ENCODE peak calls at places on chromosomes 5 and 9, in eight cellular contexts. L is glutamatergic neuron, U is tibial artery, A is breast epithelium, N is BJ, K is activated B cell treated with CpG ODN at 0.5 μM for 24 hours, Y is cardiac fibroblast, E is esophagus muscularis mucosa. J is an unnamed sample.

GRCh38 chr9:93017621-93018020 is 40.9 kb upstream of the SUSD3 start:
- DNase-seq in L (no peak), U (no peak), A (no peak), N (no peak), K (no peak), Y (no peak), E (no peak), J (no peak)

GRCh38 chr5:134503088-134503936 is 22.2 kb upstream of the JADE2 start:
- DNase-seq in L (no peak), U (peak), A (peak), N (peak), K (no peak), Y (peak), E (no peak), J (peak)

GRCh38 chr9:113572076-113572861 is 108.7 kb downstream of the RGS3 start:
- DNase-seq in L (no peak), U (peak), A (no peak), N (no peak), K (no peak), Y (no peak), E (no peak), J (no peak)

GRCh38 chr5:76870046-76870445 is 20.2 kb downstream of the S100Z start:
- DNase-seq in L (no peak), U (no peak), A (no peak), N (peak), K (no peak), Y (no peak), E (no peak), J (no peak)

GRCh38 chr5:73282383-73282782 is 109.4 kb downstream of the TMEM174 start:
- DNase-seq in L (no peak), U (no peak), A (no peak), N (no peak), K (no peak), Y (no peak), E (no peak), J (no peak)

GRCh38 chr9:110842169-110842568 is 173.6 kb downstream of the MUSK start:
- DNase-seq in L (no peak), U (no peak), A (no peak), N (no peak), K (no peak), Y (no peak), E (no peak), J (no peak)

GRCh38 chr9:83986765-83987401 is 6.3 kb downstream of the RMI1 start:
- DNase-seq in L (no peak), U (no peak), A (no peak), N (no peak), K (no peak), Y (peak), E (no peak), J (no peak)

GRCh38 chr9:88953401-88954029 is 37.8 kb upstream of the S1PR3 start:
- DNase-seq in L (no peak), U (no peak), A (no peak), N (no peak), K (no peak), Y (peak), E (no peak), J (no peak)

GRCh38 chr9:121261107-121261460 is 6.9 kb upstream of the GSN start:
- DNase-seq in L (no peak), U (no peak), A (no peak), N (no peak), K (no peak), Y (peak), E (no peak), J (no peak)

GRCh38 chr5:162434311-162434710 is 366.7 kb downstream of the GABRG2 start:
- DNase-seq in L (no peak), U (no peak), A (no peak), N (no peak), K (no peak), Y (peak), E (no peak), J (no peak)

GRCh38 chr5:177311361-177311722 is 356 bp downstream of the MXD3 start:
- DNase-seq in L (peak), U (no peak), A (no peak), N (no peak), K (no peak), Y (no peak), E (no peak), J (no peak)

GRCh38 chr9:111812337-111812736 is 17.6 kb upstream of the SHOC1 start:
- DNase-seq in L (no peak), U (no peak), A (no peak), N (no peak), K (no peak), Y (no peak), E (no peak), J (no peak)

GRCh38 chr9:137971477-137972138 is 94.0 kb downstream of the CACNA1B start:
- DNase-seq in L (no peak), U (peak), A (no peak), N (no peak), K (peak), Y (no peak), E (no peak), J (no peak)

GRCh38 chr5:83034552-83035181 is 42.5 kb downstream of the TMEM167A start:
- DNase-seq in L (no peak), U (no peak), A (no peak), N (no peak), K (no peak), Y (no peak), E (no peak), J (no peak)

GRCh38 chr9:127555830-127556820 is 56.0 kb upstream of the STXBP1 start:
- DNase-seq in L (no peak), U (peak), A (peak), N (peak), K (no peak), Y (peak), E (no peak), J (peak)

GRCh38 chr5:150441813-150442698 is 7.5 kb downstream of the RPS14 start:
- DNase-seq in L (no peak), U (no peak), A (no peak), N (no peak), K (no peak), Y (no peak), E (no peak), J (no peak)

GRCh38 chr5:178145965-178146820 is 7.5 kb downstream of the NHP2 start:
- DNase-seq in L (peak), U (no peak), A (peak), N (no peak), K (peak), Y (peak), E (no peak), J (peak)

GRCh38 chr9:18861599-18862546 is 171.1 kb downstream of the SAXO1 start:
- DNase-seq in L (peak), U (peak), A (no peak), N (no peak), K (no peak), Y (peak), E (no peak), J (no peak)

GRCh38 chr5:177325868-177326381 is 14.2 kb upstream of the MXD3 start:
- DNase-seq in L (no peak), U (no peak), A (no peak), N (no peak), K (no peak), Y (no peak), E (no peak), J (no peak)

GRCh38 chr9:90807006-90807405 is 5.4 kb downstream of the SYK start:
- DNase-seq in L (no peak), U (no peak), A (no peak), N (no peak), K (no peak), Y (no peak), E (no peak), J (no peak)

GRCh38 chr5:125673359-125673950 is 749.8 kb upstream of the GRAMD2B start:
- DNase-seq in L (no peak), U (no peak), A (no peak), N (no peak), K (no peak), Y (no peak), E (no peak), J (no peak)

GRCh38 chr5:135215617-135215995 is 181.6 kb upstream of the PITX1 start:
- DNase-seq in L (no peak), U (no peak), A (peak), N (no peak), K (no peak), Y (no peak), E (peak), J (no peak)

GRCh38 chr9:122552812-122553211 is at the start of gene OR1N2:
- DNase-seq in L (no peak), U (no peak), A (no peak), N (no peak), K (no peak), Y (no peak), E (no peak), J (no peak)

GRCh38 chr5:148740966-148741742 is 85.3 kb upstream of the ADRB2 start:
- DNase-seq in L (no peak), U (no peak), A (no peak), N (peak), K (no peak), Y (peak), E (no peak), J (no peak)

GRCh38 chr5:97297063-97297715 is 114.1 kb upstream of the RIOK2 start:
- DNase-seq in L (peak), U (no peak), A (no peak), N (no peak), K (no peak), Y (peak), E (no peak), J (no peak)

GRCh38 chr9:10875752-10876151 is 262.9 kb upstream of the PTPRD start:
- DNase-seq in L (no peak), U (no peak), A (no peak), N (no peak), K (no peak), Y (peak), E (no peak), J (no peak)

GRCh38 chr9:84862786-84863185 is 193.3 kb downstream of the NTRK2 start:
- DNase-seq in L (peak), U (peak), A (no peak), N (peak), K (no peak), Y (peak), E (no peak), J (no peak)

GRCh38 chr9:27033815-27034403 is 28.4 kb upstream of the LRRC19 start:
- DNase-seq in L (peak), U (peak), A (no peak), N (no peak), K (no peak), Y (peak), E (no peak), J (peak)

GRCh38 chr5:64883912-64884311 is 115.2 kb downstream of the CWC27 start:
- DNase-seq in L (no peak), U (no peak), A (no peak), N (no peak), K (no peak), Y (peak), E (no peak), J (no peak)

GRCh38 chr9:121445986-121446385 is 53.7 kb downstream of the GGTA1 start:
- DNase-seq in L (no peak), U (no peak), A (no peak), N (no peak), K (no peak), Y (no peak), E (no peak), J (no peak)

GRCh38 chr9:110021891-110022290 is 186.1 kb downstream of the C9orf152 start:
- DNase-seq in L (no peak), U (no peak), A (no peak), N (no peak), K (no peak), Y (no peak), E (no peak), J (no peak)

GRCh38 chr5:138755084-138755748 is 2.0 kb downstream of the CTNNA1 start:
- DNase-seq in L (no peak), U (no peak), A (no peak), N (no peak), K (no peak), Y (no peak), E (no peak), J (no peak)

GRCh38 chr5:138752951-138753793 is at the start of gene CTNNA1:
- DNase-seq in L (peak), U (peak), A (peak), N (no peak), K (peak), Y (peak), E (peak), J (no peak)

GRCh38 chr5:138753794-138754698 is 821 bp downstream of the CTNNA1 start:
- DNase-seq in L (peak), U (peak), A (peak), N (peak), K (peak), Y (peak), E (peak), J (no peak)

GRCh38 chr5:138754699-138755057 is 1.5 kb downstream of the CTNNA1 start:
- DNase-seq in L (no peak), U (no peak), A (no peak), N (no peak), K (no peak), Y (peak), E (no peak), J (no peak)

DNA sequence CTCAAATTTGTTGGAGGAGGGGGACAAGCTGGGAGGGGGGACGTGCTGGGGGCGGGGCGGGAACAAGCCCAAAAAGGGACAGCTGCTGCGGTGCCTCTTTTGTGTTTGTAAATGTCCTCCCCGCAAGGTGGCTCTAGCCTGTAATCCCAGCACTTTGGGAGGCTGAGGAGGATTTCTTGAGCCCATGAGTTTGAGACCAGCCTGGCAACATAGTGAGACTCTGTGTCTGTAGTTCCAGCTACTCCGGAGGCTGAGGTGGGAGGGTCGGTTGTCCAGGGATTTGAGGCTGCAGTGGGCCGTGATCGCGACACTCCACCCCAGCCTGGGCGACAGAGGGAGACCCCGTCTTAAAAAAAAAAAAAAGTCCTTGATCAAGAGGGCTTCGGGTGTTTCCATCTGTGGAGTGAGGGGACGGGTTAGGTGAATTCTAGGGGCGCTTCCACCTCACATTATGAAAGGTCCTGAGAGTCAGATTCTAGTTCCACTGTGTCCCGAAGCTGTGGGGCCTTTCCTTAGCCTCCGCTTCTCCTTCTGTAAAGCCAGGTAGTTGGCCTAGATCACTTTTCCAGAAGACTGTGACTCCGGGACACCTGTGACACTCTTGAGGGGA is 779 bp upstream of the CTNNA1 start:
- DNase-seq in L (no peak), U (peak), A (peak), N (no peak), K (no peak), Y (no peak), E (no peak), J (no peak)
- TF ChIP-seq CTCF in L (no peak), U (no peak), A (no peak), N (peak), K (no peak), Y (no peak), E (no peak), J (no peak)

DNA sequence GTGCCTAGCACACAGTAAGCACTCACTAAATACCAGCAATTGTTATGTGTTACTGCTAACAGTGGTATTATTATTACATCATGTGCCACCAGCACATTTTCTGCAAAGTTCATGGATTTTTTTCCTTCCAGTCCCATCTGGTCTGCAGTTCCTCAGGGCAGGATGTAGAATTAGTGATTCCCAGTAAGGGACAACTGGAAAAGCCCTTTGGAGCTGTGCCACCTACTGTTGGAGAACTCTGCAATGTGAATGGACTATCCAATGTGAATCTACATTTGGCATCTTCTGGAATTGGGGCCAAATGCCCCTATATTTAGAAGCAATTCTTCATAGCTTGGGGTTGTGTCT is 154.0 kb downstream of the CDH6 start:
- DNase-seq in L (no peak), U (no peak), A (no peak), N (no peak), K (no peak), Y (no peak), E (peak), J (no peak)
- TF ChIP-seq CTCF in L (no peak), U (no peak), A (no peak), N (no peak), K (no peak), Y (no peak), E (no peak), J (no peak)

GRCh38 chr5:154370730-154371334 is 75.0 kb upstream of the SAP30L start:
- DNase-seq in L (no peak), U (peak), A (no peak), N (no peak), K (no peak), Y (no peak), E (no peak), J (no peak)

GRCh38 chr5:154371687-154372086 is 74.1 kb upstream of the SAP30L start:
- DNase-seq in L (no peak), U (peak), A (no peak), N (peak), K (no peak), Y (peak), E (no peak), J (no peak)

GRCh38 chr5:154368041-154368800 is 77.6 kb upstream of the SAP30L start:
- DNase-seq in L (no peak), U (peak), A (peak), N (peak), K (no peak), Y (peak), E (no peak), J (no peak)

GRCh38 chr5:154370119-154370518 is 75.7 kb upstream of the SAP30L start:
- DNase-seq in L (no peak), U (no peak), A (no peak), N (no peak), K (no peak), Y (peak), E (no peak), J (no peak)

GRCh38 chr5:154369682-154370081 is 76.1 kb upstream of the SAP30L start:
- DNase-seq in L (no peak), U (no peak), A (no peak), N (no peak), K (no peak), Y (peak), E (no peak), J (no peak)
- TF ChIP-seq CTCF in L (no peak), U (no peak), A (no peak), N (no peak), K (no peak), Y (no peak), E (no peak), J (no peak)

DNA sequence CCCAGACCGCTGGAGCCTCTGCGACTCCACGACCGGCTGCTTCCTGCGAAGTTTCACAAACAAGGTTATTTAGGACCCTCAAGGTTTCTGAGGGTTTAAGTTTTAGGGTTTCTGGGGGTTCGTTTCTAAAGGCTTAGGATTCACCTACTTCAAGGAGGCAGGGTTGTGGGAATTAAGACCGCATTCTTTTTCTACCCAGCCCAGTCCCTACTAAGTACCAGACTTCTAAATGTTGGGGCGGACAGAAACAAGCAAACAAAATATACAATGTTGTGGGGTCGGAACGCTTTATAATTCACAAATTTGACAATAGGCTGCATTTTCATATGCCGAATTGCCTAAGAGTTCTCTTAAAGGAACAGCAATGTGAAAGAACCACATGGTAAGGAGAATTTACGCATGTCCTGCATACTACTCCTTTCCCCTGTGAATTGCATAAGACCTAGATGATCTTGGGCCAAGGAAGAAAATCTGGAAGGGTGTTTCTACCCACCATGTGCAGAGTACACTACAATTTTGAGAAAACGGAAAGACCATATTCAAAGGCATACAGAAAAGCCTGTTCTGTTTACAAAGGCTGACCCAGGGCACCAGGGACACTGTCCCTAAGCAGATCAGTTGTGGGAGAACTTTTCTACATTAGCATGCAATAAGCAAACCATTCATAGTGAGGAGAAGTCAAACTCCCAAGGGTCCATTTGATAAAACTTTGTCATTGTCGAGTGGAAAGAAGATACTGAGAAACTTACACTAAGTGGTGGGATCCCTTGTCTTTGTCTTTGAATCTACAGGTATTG is 457.3 kb downstream of the RAB3C start:
- DNase-seq in L (no peak), U (no peak), A (no peak), N (no peak), K (no peak), Y (peak), E (no peak), J (no peak)
- TF ChIP-seq CTCF in L (no peak), U (no peak), A (no peak), N (no peak), K (no peak), Y (no peak), E (no peak), J (no peak)

DNA sequence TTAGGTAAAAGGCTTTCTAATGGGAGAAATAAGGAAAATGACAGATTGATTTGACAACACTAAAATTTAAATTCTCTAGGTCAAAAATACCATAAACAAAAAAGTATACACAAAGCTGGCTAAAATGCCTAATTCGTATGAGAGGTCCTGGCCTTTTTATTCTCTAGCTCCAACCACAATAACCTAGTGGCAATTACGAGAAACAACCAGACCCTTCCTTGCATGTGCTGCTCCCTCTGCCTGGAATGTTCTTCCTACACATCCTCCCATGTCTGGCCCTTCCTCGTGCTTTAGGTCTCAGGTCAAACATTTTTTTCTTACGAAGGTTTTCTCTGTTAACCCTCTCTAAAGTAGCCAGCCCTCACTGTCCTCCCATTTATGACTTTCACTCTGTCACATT is 176.4 kb upstream of the PLPPR1 start:
- DNase-seq in L (no peak), U (no peak), A (no peak), N (no peak), K (no peak), Y (no peak), E (no peak), J (no peak)
- TF ChIP-seq CTCF in L (no peak), U (no peak), A (no peak), N (no peak), K (no peak), Y (no peak), E (no peak), J (no peak)

J was measured in CD8-positive, alpha-beta T cell.